ENCODE peak calls at places on chromosomes 4 and X, in eight cellular contexts. C is ELR, D is glomerular endothelial cell, Y is NCI-H2171 treated with DMSO at 0.1 percent for 48 hours, W is left lung, S is nephron progenitor cell, E is ELF-1, Q is transverse colon. M is an unnamed sample.

GRCh38 chr4:109559625-109559982 is 442 bp upstream of the MCUB start:
- DNase-seq in C (peak; percentile 54), D (no peak), Y (no peak), W (peak; percentile 79), S (peak; percentile 47), E (no peak), Q (peak; percentile 27), M (peak; percentile 55)

GRCh38 chr4:107468812-107469211 is 251.2 kb downstream of the PAPSS1 start:
- DNase-seq in C (no peak), D (no peak), Y (no peak), W (no peak), S (no peak), E (no peak), Q (no peak), M (no peak)

GRCh38 chrX:115649461-115650063 is 88.6 kb downstream of the PLS3 start:
- DNase-seq in C (no peak), D (no peak), Y (no peak), W (no peak), S (no peak), E (peak; percentile 25), Q (no peak), M (no peak)

GRCh38 chr4:7120341-7120740 is 52.5 kb upstream of the GRPEL1 start:
- DNase-seq in C (peak; percentile 15), D (no peak), Y (no peak), W (no peak), S (no peak), E (peak; percentile 21), Q (no peak), M (peak; percentile 16)

GRCh38 chr4:129526812-129527211 is 430.9 kb downstream of the C4orf33 start:
- DNase-seq in C (peak; percentile 48), D (no peak), Y (no peak), W (no peak), S (no peak), E (no peak), Q (no peak), M (peak; percentile 68)

GRCh38 chr4:170256807-170257206 is 167.1 kb upstream of the AADAT start:
- DNase-seq in C (no peak), D (no peak), Y (no peak), W (no peak), S (no peak), E (no peak), Q (no peak), M (no peak)

GRCh38 chrX:50920132-50920531 is 9.6 kb downstream of the BMP15 start:
- DNase-seq in C (no peak), D (peak; percentile 27), Y (no peak), W (no peak), S (no peak), E (no peak), Q (no peak), M (peak; percentile 27)

GRCh38 chr4:38106886-38107514 is 146.8 kb downstream of the PTTG2 start:
- DNase-seq in C (no peak), D (no peak), Y (no peak), W (no peak), S (no peak), E (no peak), Q (no peak), M (peak; percentile 51)

GRCh38 chr4:163107754-163108153 is 58.9 kb downstream of the NAF1 start:
- DNase-seq in C (peak; percentile 41), D (peak; percentile 12), Y (no peak), W (no peak), S (no peak), E (no peak), Q (no peak), M (peak; percentile 55)

GRCh38 chr4:82500106-82500738 is 61.6 kb downstream of the TMEM150C start:
- DNase-seq in C (peak; percentile 58), D (no peak), Y (peak; percentile 64), W (no peak), S (no peak), E (no peak), Q (no peak), M (no peak)

GRCh38 chr4:54526560-54526959 is 131.2 kb upstream of the KIT start:
- DNase-seq in C (no peak), D (no peak), Y (no peak), W (no peak), S (no peak), E (no peak), Q (no peak), M (no peak)

GRCh38 chrX:123450217-123450616 is 266.1 kb downstream of the GRIA3 start:
- DNase-seq in C (peak; percentile 3), D (no peak), Y (no peak), W (no peak), S (no peak), E (no peak), Q (no peak), M (no peak)

GRCh38 chrX:54540289-54540688 is 10.3 kb downstream of the GNL3L start:
- DNase-seq in C (peak; percentile 52), D (no peak), Y (no peak), W (no peak), S (no peak), E (peak; percentile 46), Q (no peak), M (peak; percentile 5)

GRCh38 chr4:108512615-108513505 is 107.5 kb upstream of the RPL34 start:
- DNase-seq in C (peak; percentile 73), D (no peak), Y (no peak), W (peak; percentile 28), S (peak; percentile 62), E (peak; percentile 67), Q (no peak), M (no peak)

GRCh38 chrX:119753639-119754257 is 4.6 kb upstream of the SOWAHD start:
- DNase-seq in C (peak; percentile 61), D (peak; percentile 33), Y (no peak), W (no peak), S (no peak), E (peak; percentile 65), Q (peak; percentile 32), M (peak; percentile 45)

GRCh38 chr4:17368408-17368807 is 143.5 kb downstream of the QDPR start:
- DNase-seq in C (no peak), D (no peak), Y (no peak), W (no peak), S (no peak), E (no peak), Q (no peak), M (no peak)

GRCh38 chrX:14936561-14936960 is 63.3 kb downstream of the MOSPD2 start:
- DNase-seq in C (peak; percentile 83), D (no peak), Y (no peak), W (no peak), S (no peak), E (no peak), Q (no peak), M (no peak)

GRCh38 chr4:6916587-6917444 is 7.2 kb downstream of the TBC1D14 start:
- DNase-seq in C (peak; percentile 34), D (no peak), Y (peak; percentile 5), W (peak; percentile 91), S (no peak), E (peak; percentile 75), Q (peak; percentile 80), M (no peak)

GRCh38 chrX:40091691-40092421 is 5.9 kb downstream of the BCOR start:
- DNase-seq in C (no peak), D (no peak), Y (no peak), W (no peak), S (no peak), E (peak; percentile 87), Q (peak; percentile 68), M (no peak)

GRCh38 chr4:125155251-125155650 is 159.5 kb upstream of the FAT4 start:
- DNase-seq in C (no peak), D (peak; percentile 65), Y (no peak), W (no peak), S (no peak), E (no peak), Q (no peak), M (peak; percentile 76)

GRCh38 chrX:56231706-56232105 is 450 bp upstream of the KLF8 start:
- DNase-seq in C (no peak), D (no peak), Y (no peak), W (no peak), S (no peak), E (peak; percentile 77), Q (no peak), M (no peak)

GRCh38 chr4:86043755-86044592 is 315.9 kb downstream of the MAPK10 start:
- DNase-seq in C (peak; percentile 69), D (peak; percentile 62), Y (peak; percentile 39), W (no peak), S (peak; percentile 31), E (no peak), Q (no peak), M (peak; percentile 69)